ENCODE peak calls at places on chromosomes 4 and X, in five cellular contexts. M is heart left ventricle, Z is esophagus squamous epithelium, O is GM12878, W is ovary. I is an unnamed sample.

GRCh38 chr4:166274136-166274761 is 401.2 kb downstream of the TLL1 start:
- DNase-seq in M (no peak), Z (no peak), O (no peak), W (no peak), I (no peak)

GRCh38 chr4:137663376-137664054 is 131.2 kb upstream of the PCDH18 start:
- DNase-seq in M (no peak), Z (no peak), O (no peak), W (peak; percentile 21), I (no peak)

GRCh38 chr4:64272432-64272831 is 136.8 kb downstream of the TECRL start:
- DNase-seq in M (no peak), Z (no peak), O (no peak), W (no peak), I (no peak)

GRCh38 chr4:142558851-142559250 is 287.2 kb downstream of the INPP4B start:
- DNase-seq in M (no peak), Z (no peak), O (no peak), W (no peak), I (no peak)

GRCh38 chr4:166481739-166482138 is 608.7 kb downstream of the TLL1 start:
- DNase-seq in M (no peak), Z (no peak), O (peak; percentile 19), W (no peak), I (no peak)

GRCh38 chr4:83308672-83309071 is 24.1 kb upstream of the COQ2 start:
- DNase-seq in M (no peak), Z (no peak), O (no peak), W (no peak), I (no peak)

GRCh38 chr4:183563874-183564273 is 59.0 kb downstream of the ING2 start:
- DNase-seq in M (no peak), Z (no peak), O (no peak), W (peak; percentile 61), I (no peak)

GRCh38 chrX:115324194-115324593 is 34.7 kb downstream of the LUZP4 start:
- DNase-seq in M (no peak), Z (no peak), O (no peak), W (no peak), I (no peak)

GRCh38 chr4:22625301-22625700 is 67.4 kb upstream of the GBA3 start:
- DNase-seq in M (no peak), Z (no peak), O (no peak), W (no peak), I (no peak)

GRCh38 chr4:93983133-93983532 is 154.6 kb downstream of the ATOH1 start:
- DNase-seq in M (no peak), Z (no peak), O (no peak), W (no peak), I (no peak)

GRCh38 chr4:46274717-46275116 is 115.2 kb downstream of the GABRA2 start:
- DNase-seq in M (no peak), Z (no peak), O (no peak), W (no peak), I (no peak)

GRCh38 chr4:169024762-169025161 is 14.7 kb upstream of the CBR4 start:
- DNase-seq in M (no peak), Z (no peak), O (no peak), W (no peak), I (no peak)

GRCh38 chrX:85052207-85052606 is 48.5 kb downstream of the APOOL start:
- DNase-seq in M (no peak), Z (no peak), O (no peak), W (no peak), I (no peak)

GRCh38 chr4:151541438-151542071 is 132.6 kb downstream of the FHIP1A start:
- DNase-seq in M (no peak), Z (no peak), O (no peak), W (no peak), I (no peak)

GRCh38 chr4:105620640-105621323 is 68.4 kb downstream of the ARHGEF38 start:
- DNase-seq in M (no peak), Z (no peak), O (no peak), W (no peak), I (no peak)

GRCh38 chr4:22988526-22988925 is 295.8 kb downstream of the GBA3 start:
- DNase-seq in M (no peak), Z (no peak), O (no peak), W (no peak), I (no peak)

GRCh38 chr4:82713856-82714255 is 84.7 kb downstream of the SCD5 start:
- DNase-seq in M (no peak), Z (no peak), O (no peak), W (no peak), I (no peak)

GRCh38 chr4:77699731-77700210 is 94.2 kb downstream of the CXCL13 start:
- DNase-seq in M (no peak), Z (no peak), O (no peak), W (no peak), I (no peak)

GRCh38 chr4:19803406-19803805 is 448.3 kb upstream of the SLIT2 start:
- DNase-seq in M (no peak), Z (no peak), O (no peak), W (no peak), I (no peak)

GRCh38 chr4:1400191-1400805 is 5.9 kb downstream of the NKX1-1 start:
- DNase-seq in M (no peak), Z (no peak), O (no peak), W (peak; percentile 5), I (no peak)

GRCh38 chr4:112748352-112748900 is 111.5 kb downstream of the LARP7 start:
- DNase-seq in M (no peak), Z (no peak), O (no peak), W (no peak), I (no peak)

GRCh38 chrX:150084474-150085229 is 146.4 kb upstream of the EOLA2 start:
- DNase-seq in M (no peak), Z (no peak), O (no peak), W (no peak), I (no peak)

GRCh38 chr4:74534936-74535335 is 90.0 kb downstream of the AREG start:
- DNase-seq in M (no peak), Z (no peak), O (no peak), W (no peak), I (no peak)
- H3K4me1 ChIP-seq in M (no peaks in the 10 kb centered on the region), Z (no peaks in the 10 kb centered on the region), O (no peaks in the 10 kb centered on the region), W (no peaks in the 10 kb centered on the region), I (peaks cover 9% of the 10 kb centered on the region)

GRCh38 chr4:14100349-14100748 is 472.8 kb upstream of the BOD1L1 start:
- DNase-seq in M (no peak), Z (no peak), O (no peak), W (no peak), I (no peak)
- TF ChIP-seq POLR2A in M (no peak), Z (no peak), O (no peak), W (no peak), I (no peak)

DNA sequence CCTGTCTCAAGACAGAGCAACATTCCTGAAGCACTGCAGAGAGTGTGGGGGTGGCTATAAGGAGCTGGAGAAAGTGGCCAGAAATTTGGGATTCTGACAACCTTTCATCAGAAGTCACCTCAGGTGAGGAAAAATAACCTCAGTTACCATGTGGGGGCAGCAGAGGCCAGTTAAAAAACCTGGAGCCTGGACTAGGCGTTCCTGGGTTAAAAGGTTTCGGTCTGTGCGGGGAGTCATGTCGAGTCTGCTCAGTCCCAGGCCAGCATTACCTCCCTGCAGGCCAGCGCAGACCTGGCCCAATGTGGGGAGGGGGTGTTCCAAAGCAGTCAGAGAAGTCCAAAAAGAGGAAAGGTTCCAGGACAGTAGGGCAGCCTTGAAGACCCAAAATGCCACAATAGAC is 10.9 kb upstream of the NALF2 start:
- DNase-seq in M (peak; percentile 26), Z (no peak), O (no peak), W (no peak), I (no peak)
- TF ChIP-seq CTCF in M (peak; percentile 50), Z (peak; percentile 56), O (peak; percentile 28), W (no peak), I (peak; percentile 35)

GRCh38 chr4:7868430-7868775 is 71.3 kb downstream of the AFAP1 start:
- DNase-seq in M (no peak), Z (no peak), O (no peak), W (no peak), I (no peak)
- H3K4me1 ChIP-seq in M (peaks cover 15% of the 10 kb centered on the region), Z (peaks cover 12% of the 10 kb centered on the region), O (no peaks in the 10 kb centered on the region), W (peaks cover 11% of the 10 kb centered on the region), I (no peaks in the 10 kb centered on the region)

GRCh38 chrX:101740642-101741041 is 81.0 kb upstream of the ARMCX2 start:
- DNase-seq in M (no peak), Z (no peak), O (no peak), W (no peak), I (no peak)

GRCh38 chrX:101750744-101751143 is 91.1 kb upstream of the ARMCX2 start:
- DNase-seq in M (no peak), Z (no peak), O (no peak), W (no peak), I (no peak)

GRCh38 chrX:101744085-101744484 is 84.4 kb upstream of the ARMCX2 start:
- DNase-seq in M (no peak), Z (no peak), O (no peak), W (no peak), I (no peak)

GRCh38 chrX:101749436-101749835 is 89.8 kb upstream of the ARMCX2 start:
- DNase-seq in M (no peak), Z (no peak), O (no peak), W (no peak), I (no peak)

DNA sequence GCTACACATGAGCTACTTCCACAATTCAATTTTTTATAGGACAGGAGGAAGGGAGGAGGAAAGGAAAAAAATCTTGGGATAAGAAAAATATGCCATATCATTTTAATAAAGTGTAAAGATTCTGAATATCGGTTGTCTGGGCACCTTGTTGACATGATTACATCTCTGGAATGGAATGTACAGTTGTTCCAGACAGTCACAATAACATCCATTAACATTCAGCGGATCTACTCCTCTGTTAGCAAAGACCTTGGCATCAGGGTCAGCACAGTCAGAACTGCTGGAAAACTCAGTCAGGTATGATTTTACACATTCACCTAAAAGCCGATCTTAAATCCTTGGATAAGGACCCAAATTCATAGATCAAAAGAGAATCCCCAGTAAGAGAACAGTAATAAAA is 85.4 kb upstream of the ARMCX2 start:
- DNase-seq in M (no peak), Z (no peak), O (no peak), W (no peak), I (no peak)
- TF ChIP-seq POLR2A in M (no peak), Z (no peak), O (no peak), W (no peak), I (no peak)

GRCh38 chr4:54746228-54746627 is 88.5 kb downstream of the KIT start:
- DNase-seq in M (no peak), Z (no peak), O (no peak), W (no peak), I (no peak)
- TF ChIP-seq CTCF in M (no peak), Z (no peak), O (no peak), W (no peak), I (no peak)

GRCh38 chr4:158798062-158798461 is 29.2 kb downstream of the FNIP2 start:
- DNase-seq in M (no peak), Z (no peak), O (no peak), W (no peak), I (no peak)
- H3K4me1 ChIP-seq in M (peaks cover 51% of the 10 kb centered on the region), Z (peaks cover 9% of the 10 kb centered on the region), O (no peaks in the 10 kb centered on the region), W (peaks cover 2% of the 10 kb centered on the region), I (no peaks in the 10 kb centered on the region)

I was measured in Peyer's patch.